ENCODE peak calls at places on chromosomes 3 and 15, in four cellular contexts. K is stimulated activated CD8-positive, alpha-beta memory T cell treated with anti-CD3 and anti-CD28 coated beads, Interleukin-4, amount 100 ng/mL, for 4 hours; X is gastrocnemius medialis; F is neural crest cell. W is an unnamed sample.

GRCh38 chr3:100562224-100562857 is 47.1 kb upstream of the ADGRG7 start:
- DNase-seq in K (no peak), X (no peak), F (no peak), W (no peak)

GRCh38 chr3:51977449-51978142 is 2.7 kb downstream of the ABHD14A start:
- DNase-seq in X (no peak), K (no peak), F (no peak), W (no peak)

GRCh38 chr3:133479401-133479800 is 79.5 kb downstream of the BFSP2 start:
- DNase-seq in X (no peak), K (no peak), F (no peak), W (no peak)

GRCh38 chr15:67834593-67835348 is 5.1 kb downstream of the RNU6-1 start:
- DNase-seq in K (no peak), F (no peak), X (no peak), W (no peak)

GRCh38 chr15:77857419-77857818 is 220.1 kb downstream of the TBC1D2B start:
- DNase-seq in F (no peak), X (no peak), K (no peak), W (no peak)

GRCh38 chr3:122784436-122784835 is 9.2 kb downstream of the HSPBAP1 start:
- DNase-seq in K (no peak), F (no peak), X (no peak), W (no peak)

GRCh38 chr3:197736010-197736490 is 654 bp downstream of the RUBCN start:
- DNase-seq in K (no peak), F (peak; percentile 5), X (no peak), W (no peak)

GRCh38 chr15:36501063-36501678 is 78.3 kb upstream of the CDIN1 start:
- DNase-seq in K (no peak), F (peak; percentile 18), X (no peak), W (peak; percentile 48)

GRCh38 chr15:41983221-41983620 is 10.9 kb upstream of the EHD4 start:
- DNase-seq in F (no peak), X (no peak), K (no peak), W (no peak)

GRCh38 chr3:45480871-45481270 is 92.5 kb downstream of the LARS2 start:
- DNase-seq in X (no peak), K (no peak), F (no peak), W (no peak)

GRCh38 chr15:83305696-83306291 is 21.3 kb upstream of the BNC1 start:
- DNase-seq in F (no peak), X (no peak), K (no peak), W (no peak)

GRCh38 chr15:89101302-89102191 is 13.3 kb downstream of the ABHD2 start:
- DNase-seq in K (no peak), F (no peak), X (peak; percentile 92), W (no peak)

GRCh38 chr3:60175680-60176079 is 1075.6 kb downstream of the FHIT start:
- DNase-seq in F (no peak), X (no peak), K (no peak), W (no peak)

GRCh38 chr3:57091874-57092273 is 31.4 kb downstream of the SPATA12 start:
- DNase-seq in F (no peak), X (no peak), K (no peak), W (no peak)

GRCh38 chr15:40685376-40685775 is 9.6 kb upstream of the RAD51 start:
- DNase-seq in X (no peak), K (no peak), F (no peak), W (no peak)

GRCh38 chr3:132749786-132750185 is 27.6 kb upstream of the NPHP3 start:
- DNase-seq in X (no peak), K (no peak), F (no peak), W (no peak)

GRCh38 chr3:41997702-41998551 is 36.0 kb upstream of the ULK4 start:
- DNase-seq in X (no peak), F (peak; percentile 19), K (no peak), W (no peak)

GRCh38 chr3:178465260-178466180 is 70.7 kb upstream of the KCNMB2 start:
- DNase-seq in F (no peak), K (no peak), X (no peak), W (no peak)

GRCh38 chr3:13420817-13421755 is 964 bp upstream of the NUP210 start:
- DNase-seq in K (peak; percentile 44), X (no peak), F (no peak), W (no peak)

GRCh38 chr3:110743202-110743601 is 328.4 kb upstream of the NECTIN3 start:
- DNase-seq in K (no peak), X (no peak), F (no peak), W (no peak)

GRCh38 chr3:172708905-172709775 is 1.7 kb downstream of the NCEH1 start:
- DNase-seq in X (no peak), F (no peak), K (no peak), W (no peak)

GRCh38 chr3:156037356-156037755 is 83.0 kb upstream of the KCNAB1 start:
- DNase-seq in X (no peak), F (no peak), K (no peak), W (no peak)

GRCh38 chr3:138381950-138382715 is 33.8 kb downstream of the MRAS start:
- DNase-seq in F (no peak), K (no peak), X (peak; percentile 82), W (peak; percentile 30)

GRCh38 chr3:78410077-78410476 is 1357.7 kb downstream of the ROBO1 start:
- DNase-seq in F (no peak), K (no peak), X (no peak), W (no peak)

GRCh38 chr3:123376451-123377172 is 72.3 kb downstream of the ADCY5 start:
- DNase-seq in F (no peak), K (no peak), X (no peak), W (no peak)

GRCh38 chr15:59644757-59645156 is 12.6 kb downstream of the GTF2A2 start:
- DNase-seq in F (no peak), K (no peak), X (no peak), W (no peak)

W was measured in NT2/D1.